ENCODE peak calls at places on chromosomes 16 and 17, in five cellular contexts. M is HCT116, R is esophagus muscularis mucosa, E is body of pancreas, S is esophagus squamous epithelium. Z is an unnamed sample.

GRCh38 chr16:12744860-12745259 is 58.8 kb downstream of the CPPED1 start:
- DNase-seq in M (no peak), R (no peak), E (no peak), S (no peak), Z (no peak)

GRCh38 chr16:89142474-89143197 is 28.9 kb upstream of the CDH15 start:
- DNase-seq in M (no peak), R (no peak), E (no peak), S (no peak), Z (no peak)

GRCh38 chr17:73434154-73434553 is 122.4 kb upstream of the CDC42EP4 start:
- DNase-seq in M (no peak), R (no peak), E (no peak), S (no peak), Z (no peak)

GRCh38 chr16:81610144-81610842 is 165.7 kb downstream of the CMIP start:
- DNase-seq in M (no peak), R (no peak), E (peak), S (no peak), Z (no peak)

GRCh38 chr17:56440391-56440790 is 153.1 kb upstream of the NOG start:
- DNase-seq in M (no peak), R (no peak), E (no peak), S (no peak), Z (no peak)

GRCh38 chr16:80948886-80949502 is 57.7 kb downstream of the CMC2 start:
- DNase-seq in M (peak), R (peak), E (peak), S (no peak), Z (peak)

GRCh38 chr16:86918637-86919036 is 340.3 kb downstream of the FOXL1 start:
- DNase-seq in M (no peak), R (no peak), E (no peak), S (no peak), Z (no peak)

GRCh38 chr16:81951564-81951963 is 59.7 kb downstream of the SDR42E1 start:
- DNase-seq in M (no peak), R (no peak), E (no peak), S (no peak), Z (no peak)

GRCh38 chr17:72523491-72523890 is 402.7 kb downstream of the SOX9 start:
- DNase-seq in M (no peak), R (no peak), E (no peak), S (no peak), Z (no peak)

GRCh38 chr16:18945233-18945632 is 19.0 kb upstream of the SMG1 start:
- DNase-seq in M (no peak), R (no peak), E (no peak), S (no peak), Z (no peak)

GRCh38 chr16:67339453-67339852 is 12.8 kb downstream of the LRRC36 start:
- DNase-seq in M (peak), R (peak), E (no peak), S (no peak), Z (no peak)

GRCh38 chr17:37796081-37796480 is 51.2 kb upstream of the HNF1B start:
- DNase-seq in M (no peak), R (no peak), E (no peak), S (no peak), Z (no peak)

GRCh38 chr17:521561-522325 is 169.1 kb upstream of the RPH3AL start:
- DNase-seq in M (no peak), R (no peak), E (no peak), S (no peak), Z (no peak)

GRCh38 chr16:4917117-4917516 is 19.8 kb downstream of the PPL start:
- DNase-seq in M (no peak), R (no peak), E (no peak), S (no peak), Z (no peak)

GRCh38 chr16:89495121-89495520 is 4.8 kb upstream of the ANKRD11 start:
- DNase-seq in M (no peak), R (no peak), E (no peak), S (no peak), Z (no peak)

GRCh38 chr17:633133-633532 is 81.5 kb downstream of the VPS53 start:
- DNase-seq in M (no peak), R (no peak), E (no peak), S (no peak), Z (no peak)

GRCh38 chr17:38509008-38509771 is 80.9 kb downstream of the ARHGAP23 start:
- DNase-seq in M (peak), R (peak), E (peak), S (no peak), Z (peak)

GRCh38 chr17:70089513-70090148 is 14.6 kb downstream of the KCNJ16 start:
- DNase-seq in M (no peak), R (no peak), E (no peak), S (no peak), Z (no peak)

GRCh38 chr17:17516315-17516930 is 20.2 kb upstream of the RASD1 start:
- DNase-seq in M (no peak), R (no peak), E (no peak), S (no peak), Z (no peak)

GRCh38 chr16:86929149-86929871 is 351.0 kb downstream of the FOXL1 start:
- DNase-seq in M (no peak), R (no peak), E (no peak), S (no peak), Z (peak)

GRCh38 chr16:18024566-18024965 is 312.0 kb downstream of the NPIPA8 start:
- DNase-seq in M (no peak), R (no peak), E (no peak), S (no peak), Z (no peak)

GRCh38 chr17:44733753-44734152 is 25.0 kb upstream of the ADAM11 start:
- DNase-seq in M (no peak), R (no peak), E (no peak), S (no peak), Z (no peak)

GRCh38 chr17:71337903-71338302 is 782.9 kb upstream of the SOX9 start:
- DNase-seq in M (no peak), R (no peak), E (no peak), S (no peak), Z (no peak)

GRCh38 chr17:71334041-71334781 is 786.6 kb upstream of the SOX9 start:
- DNase-seq in M (no peak), R (no peak), E (no peak), S (no peak), Z (no peak)

GRCh38 chr17:71335212-71335611 is 785.6 kb upstream of the SOX9 start:
- DNase-seq in M (no peak), R (no peak), E (no peak), S (no peak), Z (no peak)

GRCh38 chr17:71339219-71339618 is 781.6 kb upstream of the SOX9 start:
- DNase-seq in M (no peak), R (no peak), E (no peak), S (no peak), Z (no peak)

GRCh38 chr17:71338396-71338795 is 782.4 kb upstream of the SOX9 start:
- DNase-seq in M (no peak), R (no peak), E (no peak), S (no peak), Z (no peak)
- H3K4me3 ChIP-seq in M (no peak), R (no peak), E (no peak), S (no peak), Z (peak)

DNA sequence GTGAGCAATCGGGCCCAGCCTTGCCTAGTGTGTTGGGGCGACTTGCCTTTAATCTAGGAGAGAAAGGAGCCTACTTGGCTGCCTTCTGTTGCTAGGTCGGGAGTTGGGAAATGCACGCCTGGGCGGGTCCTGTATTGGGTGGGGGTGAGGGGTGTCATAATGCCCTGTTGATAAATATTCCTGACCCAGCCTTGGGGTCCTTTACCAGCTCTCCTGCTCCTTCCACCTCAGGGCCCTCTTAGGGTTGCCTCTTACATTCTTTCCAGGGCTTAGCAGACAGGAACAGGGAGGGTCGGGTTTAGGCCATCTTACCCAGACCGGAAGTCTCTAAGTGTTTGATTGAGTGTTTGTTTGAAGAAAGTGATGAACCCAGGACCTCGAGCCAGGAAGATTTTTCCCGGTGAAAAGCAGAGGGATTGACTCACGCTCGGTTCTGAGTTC is 112.9 kb downstream of the SEC14L1 start:
- DNase-seq in M (no peak), R (no peak), E (no peak), S (no peak), Z (no peak)
- H3K27ac ChIP-seq in M (no peak), R (no peak), E (no peak), S (peak), Z (no peak)

GRCh38 chr17:8909621-8910292 is 42.3 kb upstream of the PIK3R6 start:
- DNase-seq in M (no peak), R (peak), E (no peak), S (no peak), Z (no peak)
- TF ChIP-seq POLR2A in M (no peak), R (no peak), E (no peak), S (no peak), Z (no peak)

DNA sequence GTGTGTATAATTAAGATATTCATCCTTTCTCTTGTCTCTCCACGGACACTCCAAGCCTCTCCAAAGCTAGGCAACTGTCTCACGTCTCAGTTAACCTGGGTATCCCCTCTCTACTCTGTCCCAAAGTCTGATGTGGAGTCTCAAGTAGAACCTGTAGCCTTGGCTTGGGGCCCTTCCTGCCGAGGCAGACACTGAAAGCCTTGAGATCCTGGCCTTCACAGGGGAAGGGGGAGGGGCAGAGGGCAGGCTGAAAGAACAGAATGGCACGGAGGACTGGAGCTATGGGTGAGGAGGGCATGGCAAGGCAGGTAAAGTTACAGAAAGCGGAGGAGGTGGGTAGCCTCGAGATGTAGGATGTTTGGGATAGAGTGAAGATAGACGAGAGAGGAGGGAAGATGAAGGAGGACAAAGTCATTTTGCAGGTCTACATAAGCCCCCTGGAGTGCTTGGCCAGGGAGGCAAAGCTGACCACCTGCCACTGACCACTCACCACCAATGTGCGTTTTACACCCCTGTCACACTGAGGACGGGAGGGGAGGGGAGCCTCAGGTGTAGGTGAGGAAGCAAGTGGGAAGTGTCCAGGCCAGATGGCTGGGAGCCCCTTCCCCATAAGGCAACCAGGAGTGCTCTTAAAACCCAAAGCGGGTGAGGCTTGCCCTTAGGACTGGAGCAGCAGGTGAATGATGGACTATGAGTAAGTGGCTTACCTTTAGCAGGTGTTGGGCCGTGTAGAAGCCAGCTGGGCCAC is 1.3 kb downstream of the FDXR start:
- DNase-seq in M (no peak), R (no peak), E (peak), S (no peak), Z (no peak)
- H3K4me3 ChIP-seq in M (peak), R (peak), E (no peak), S (no peak), Z (no peak)

GRCh38 chr17:75252039-75252816 is 9.2 kb downstream of the GGA3 start:
- DNase-seq in M (no peak), R (no peak), E (no peak), S (no peak), Z (no peak)

GRCh38 chr17:75249564-75249963 is 11.8 kb downstream of the GGA3 start:
- DNase-seq in M (no peak), R (no peak), E (no peak), S (no peak), Z (no peak)

GRCh38 chr17:75245011-75245410 is 16.4 kb downstream of the GGA3 start:
- DNase-seq in M (no peak), R (no peak), E (no peak), S (no peak), Z (no peak)

GRCh38 chr17:75246404-75246803 is 15.0 kb downstream of the GGA3 start:
- DNase-seq in M (no peak), R (no peak), E (no peak), S (no peak), Z (no peak)

GRCh38 chr17:75250009-75250471 is 11.4 kb downstream of the GGA3 start:
- DNase-seq in M (no peak), R (no peak), E (no peak), S (no peak), Z (no peak)
- H3K27ac ChIP-seq in M (no peak), R (peak), E (peak), S (peak), Z (peak)

GRCh38 chr16:16915771-16916170 is 536.8 kb downstream of the NPIPA7 start:
- DNase-seq in M (no peak), R (no peak), E (no peak), S (no peak), Z (no peak)

GRCh38 chr16:16917201-16917600 is 538.3 kb downstream of the NPIPA7 start:
- DNase-seq in M (no peak), R (no peak), E (no peak), S (no peak), Z (peak)
- TF ChIP-seq POLR2A in M (no peak), R (no peak), E (no peak), S (no peak), Z (no peak)

Z was measured in thyroid gland.